ENCODE peak calls at places on chromosomes 11 and 22, in four cellular contexts. E, A, Z and G are unnamed samples.

GRCh38 chr11:27039873-27040272 is 742 bp upstream of the BBOX1 start:
- DNase-seq in E (no peak), Z (no peak), A (no peak), G (no peak)

GRCh38 chr22:50674606-50675552 is 2.3 kb downstream of the SHANK3 start:
- DNase-seq in A (no peak), Z (peak), E (no peak), G (no peak)

GRCh38 chr11:70191495-70192140 is 11.5 kb upstream of the FADD start:
- DNase-seq in E (peak), Z (peak), A (peak), G (peak)

GRCh38 chr11:2768471-2769408 is 68.9 kb upstream of the KCNQ1OT1 start:
- DNase-seq in Z (peak), A (no peak), E (no peak), G (no peak)

GRCh38 chr11:65560555-65561418 is 2.6 kb upstream of the LTBP3 start:
- DNase-seq in A (no peak), Z (peak), E (no peak), G (no peak)

GRCh38 chr11:73223998-73224730 is 6.1 kb downstream of the P2RY2 start:
- DNase-seq in A (no peak), E (no peak), Z (no peak), G (no peak)

GRCh38 chr11:129354688-129355087 is 21.0 kb upstream of the BARX2 start:
- DNase-seq in Z (no peak), E (no peak), A (no peak), G (no peak)

GRCh38 chr22:37443086-37443485 is 15.8 kb upstream of the ELFN2 start:
- DNase-seq in A (no peak), E (no peak), Z (no peak), G (no peak)

GRCh38 chr11:1920128-1920908 is 815 bp downstream of the TNNT3 start:
- DNase-seq in Z (no peak), A (no peak), E (no peak), G (no peak)

GRCh38 chr22:48976556-48977535 is 850.8 kb downstream of the BRD1 start:
- DNase-seq in A (no peak), Z (no peak), E (no peak), G (no peak)

GRCh38 chr11:62137276-62137861 is 13.6 kb downstream of the INCENP start:
- DNase-seq in A (no peak), E (no peak), Z (no peak), G (no peak)

GRCh38 chr11:65814131-65814959 is 19.4 kb upstream of the SNX32 start:
- DNase-seq in Z (no peak), E (no peak), A (no peak), G (no peak)

GRCh38 chr22:25282346-25282670 is 62.9 kb downstream of the CRYBB2 start:
- DNase-seq in E (no peak), Z (no peak), A (no peak), G (no peak)

GRCh38 chr11:110134120-110134519 is 40.9 kb downstream of the ZC3H12C start:
- DNase-seq in Z (no peak), E (no peak), A (no peak), G (no peak)

GRCh38 chr11:6498544-6498943 is 1.5 kb downstream of the DNHD1 start:
- DNase-seq in Z (no peak), E (no peak), A (no peak), G (no peak)

GRCh38 chr11:117219995-117220394 is 11.9 kb downstream of the PCSK7 start:
- DNase-seq in E (no peak), A (no peak), Z (no peak), G (no peak)

GRCh38 chr22:39306456-39307361 is 12.7 kb downstream of the RPL3 start:
- DNase-seq in A (peak), Z (peak), E (peak), G (peak)

GRCh38 chr11:43573233-43573632 is 107.3 kb upstream of the HSD17B12 start:
- DNase-seq in Z (peak), E (no peak), A (no peak), G (no peak)

GRCh38 chr22:40024201-40025061 is 29.7 kb downstream of the FAM83F start:
- DNase-seq in E (peak), Z (peak), A (peak), G (peak)

GRCh38 chr22:47289316-47289985 is 527.0 kb downstream of the TBC1D22A start:
- DNase-seq in A (no peak), Z (no peak), E (no peak), G (no peak)

GRCh38 chr11:71240865-71241691 is 11.3 kb downstream of the SHANK2 start:
- DNase-seq in A (no peak), Z (peak), E (no peak), G (no peak)

GRCh38 chr11:128174465-128175101 is 412.8 kb downstream of the ETS1 start:
- DNase-seq in Z (peak), E (no peak), A (no peak), G (no peak)

GRCh38 chr22:32700186-32700882 is 101.2 kb upstream of the TIMP3 start:
- DNase-seq in A (no peak), E (no peak), Z (no peak), G (no peak)

GRCh38 chr11:61349916-61350315 is 11.8 kb downstream of the CYB561A3 start:
- DNase-seq in A (no peak), E (no peak), Z (no peak), G (no peak)

GRCh38 chr11:46633291-46634217 is 16.2 kb downstream of the ATG13 start:
- DNase-seq in E (no peak), Z (no peak), A (no peak), G (no peak)

GRCh38 chr11:43736502-43737193 is 56.1 kb downstream of the HSD17B12 start:
- DNase-seq in Z (no peak), A (no peak), E (no peak), G (no peak)

GRCh38 chr11:73277467-73277866 is 5.3 kb downstream of the P2RY6 start:
- DNase-seq in Z (no peak), A (no peak), E (no peak), G (no peak)

GRCh38 chr11:120098503-120099054 is 39.3 kb downstream of the TRIM29 start:
- DNase-seq in E (no peak), A (no peak), Z (no peak), G (no peak)

GRCh38 chr11:64094463-64095223 is 58.9 kb downstream of the FLRT1 start:
- DNase-seq in A (no peak), Z (peak), E (no peak), G (no peak)

GRCh38 chr11:107706531-107706930 is 5.3 kb downstream of the SLN start:
- DNase-seq in E (no peak), A (no peak), Z (no peak), G (no peak)

GRCh38 chr11:129894281-129895125 is 875 bp downstream of the NFRKB start:
- DNase-seq in Z (no peak), A (no peak), E (no peak), G (peak)

GRCh38 chr11:3972431-3972830 is 117.0 kb downstream of the STIM1 start:
- DNase-seq in E (no peak), A (no peak), Z (no peak), G (no peak)

GRCh38 chr11:66268953-66269906 is 791 bp downstream of the RAB1B start:
- DNase-seq in A (no peak), E (no peak), Z (peak), G (no peak)